ENCODE peak calls at places on chromosomes 4 and X, in four cellular contexts. One of them, this sample, is unnamed.

GRCh38 chrX:12469296-12469695 is 321.9 kb upstream of the PRPS2 start:
- DNase-seq in sigmoid colon: no peak
- DNase-seq in HCT116: no peak
- DNase-seq in A549: no peak
- DNase-seq in this sample: no peak

GRCh38 chr4:44629280-44629866 is 22.1 kb downstream of the YIPF7 start:
- DNase-seq in sigmoid colon: no peak
- DNase-seq in HCT116: peak
- DNase-seq in A549: peak
- DNase-seq in this sample: no peak

GRCh38 chr4:1344696-1345095 is 2.3 kb upstream of the UVSSA start:
- DNase-seq in sigmoid colon: no peak
- DNase-seq in HCT116: no peak
- DNase-seq in A549: no peak
- DNase-seq in this sample: no peak

GRCh38 chrX:18883234-18883960 is 100.5 kb downstream of the PHKA2 start:
- DNase-seq in sigmoid colon: peak
- DNase-seq in HCT116: no peak
- DNase-seq in A549: peak
- DNase-seq in this sample: no peak

GRCh38 chr4:52963976-52964375 is 101.9 kb downstream of the RASL11B start:
- DNase-seq in sigmoid colon: no peak
- DNase-seq in HCT116: no peak
- DNase-seq in A549: no peak
- DNase-seq in this sample: no peak

GRCh38 chr4:173797296-173797695 is 267.3 kb upstream of the HAND2 start:
- DNase-seq in sigmoid colon: no peak
- DNase-seq in HCT116: no peak
- DNase-seq in A549: no peak
- DNase-seq in this sample: no peak

GRCh38 chr4:185352741-185353140 is 43.0 kb downstream of the LRP2BP start:
- DNase-seq in sigmoid colon: no peak
- DNase-seq in HCT116: no peak
- DNase-seq in A549: no peak
- DNase-seq in this sample: no peak

GRCh38 chr4:163175971-163176958 is 9.6 kb upstream of the NAF1 start:
- DNase-seq in sigmoid colon: no peak
- DNase-seq in HCT116: no peak
- DNase-seq in A549: no peak
- DNase-seq in this sample: no peak

GRCh38 chrX:123859409-123859827 is 435 bp upstream of the XIAP start:
- DNase-seq in sigmoid colon: no peak
- DNase-seq in HCT116: no peak
- DNase-seq in A549: no peak
- DNase-seq in this sample: no peak

GRCh38 chrX:78548012-78548411 is 111.1 kb downstream of the RTL3 start:
- DNase-seq in sigmoid colon: no peak
- DNase-seq in HCT116: no peak
- DNase-seq in A549: no peak
- DNase-seq in this sample: no peak

GRCh38 chrX:3286196-3286920 is 60.1 kb downstream of the MXRA5 start:
- DNase-seq in sigmoid colon: no peak
- DNase-seq in HCT116: peak
- DNase-seq in A549: peak
- DNase-seq in this sample: no peak

GRCh38 chrX:56986138-56986537 is 9.2 kb downstream of the SPIN3 start:
- DNase-seq in sigmoid colon: no peak
- DNase-seq in HCT116: no peak
- DNase-seq in A549: no peak
- DNase-seq in this sample: no peak

GRCh38 chr4:45186249-45186648 is 459.9 kb upstream of the GNPDA2 start:
- DNase-seq in sigmoid colon: no peak
- DNase-seq in HCT116: no peak
- DNase-seq in A549: no peak
- DNase-seq in this sample: no peak

GRCh38 chr4:104128031-104128849 is 366.5 kb downstream of the CXXC4 start:
- DNase-seq in sigmoid colon: no peak
- DNase-seq in HCT116: no peak
- DNase-seq in A549: peak
- DNase-seq in this sample: no peak

GRCh38 chrX:29478336-29479069 is 736.9 kb upstream of the MAGEB2 start:
- DNase-seq in sigmoid colon: no peak
- DNase-seq in HCT116: peak
- DNase-seq in A549: peak
- DNase-seq in this sample: no peak

GRCh38 chrX:66110112-66110511 is 53.9 kb upstream of the HEPH start:
- DNase-seq in sigmoid colon: no peak
- DNase-seq in HCT116: peak
- DNase-seq in A549: peak
- DNase-seq in this sample: no peak

GRCh38 chr4:184247421-184247820 is 29.7 kb upstream of the ENPP6 start:
- DNase-seq in sigmoid colon: no peak
- DNase-seq in HCT116: no peak
- DNase-seq in A549: no peak
- DNase-seq in this sample: no peak

GRCh38 chr4:78688385-78688784 is 87.8 kb upstream of the BMP2K start:
- DNase-seq in sigmoid colon: no peak
- DNase-seq in HCT116: no peak
- DNase-seq in A549: no peak
- DNase-seq in this sample: no peak

GRCh38 chr4:87559090-87559837 is 30.1 kb upstream of the SPARCL1 start:
- DNase-seq in sigmoid colon: no peak
- DNase-seq in HCT116: no peak
- DNase-seq in A549: no peak
- DNase-seq in this sample: no peak

GRCh38 chrX:42143866-42144592 is 220.7 kb upstream of the CASK start:
- DNase-seq in sigmoid colon: no peak
- DNase-seq in HCT116: no peak
- DNase-seq in A549: no peak
- DNase-seq in this sample: no peak

GRCh38 chr4:152039085-152039484 is 278.3 kb upstream of the GATB start:
- DNase-seq in sigmoid colon: no peak
- DNase-seq in HCT116: no peak
- DNase-seq in A549: no peak
- DNase-seq in this sample: no peak

GRCh38 chr4:6200922-6201362 is 593 bp upstream of the JAKMIP1 start:
- DNase-seq in sigmoid colon: peak
- DNase-seq in HCT116: no peak
- DNase-seq in A549: no peak
- DNase-seq in this sample: no peak

GRCh38 chr4:91837608-91838029 is 466.1 kb upstream of the GRID2 start:
- DNase-seq in sigmoid colon: no peak
- DNase-seq in HCT116: no peak
- DNase-seq in A549: peak
- DNase-seq in this sample: no peak

GRCh38 chrX:80876877-80877276 is 67.2 kb upstream of the BRWD3 start:
- DNase-seq in sigmoid colon: no peak
- DNase-seq in HCT116: peak
- DNase-seq in A549: peak
- DNase-seq in this sample: no peak

GRCh38 chrX:113400193-113400704 is 559.6 kb upstream of the AMOT start:
- DNase-seq in sigmoid colon: no peak
- DNase-seq in HCT116: peak
- DNase-seq in A549: no peak
- DNase-seq in this sample: no peak

GRCh38 chr4:3233391-3234071 is 15.4 kb upstream of the MSANTD1 start:
- DNase-seq in sigmoid colon: no peak
- DNase-seq in HCT116: no peak
- DNase-seq in A549: no peak
- DNase-seq in this sample: no peak

GRCh38 chrX:129663171-129663570 is 8.4 kb upstream of the APLN start:
- DNase-seq in sigmoid colon: no peak
- DNase-seq in HCT116: no peak
- DNase-seq in A549: no peak
- DNase-seq in this sample: no peak

GRCh38 chrX:134167804-134168203 is 69.2 kb upstream of the CCDC160 start:
- DNase-seq in sigmoid colon: no peak
- DNase-seq in HCT116: no peak
- DNase-seq in A549: no peak
- DNase-seq in this sample: no peak

GRCh38 chr4:3863841-3864734 is 97.9 kb downstream of the ADRA2C start:
- DNase-seq in sigmoid colon: peak
- DNase-seq in HCT116: no peak
- DNase-seq in A549: no peak
- DNase-seq in this sample: no peak

GRCh38 chrX:55524487-55524886 is 34.8 kb upstream of the USP51 start:
- DNase-seq in sigmoid colon: no peak
- DNase-seq in HCT116: no peak
- DNase-seq in A549: peak
- DNase-seq in this sample: no peak

GRCh38 chr4:156456830-156457229 is 503.2 kb upstream of the CTSO start:
- DNase-seq in sigmoid colon: no peak
- DNase-seq in HCT116: no peak
- DNase-seq in A549: no peak
- DNase-seq in this sample: no peak

GRCh38 chrX:47590984-47591383 is 8.7 kb downstream of the TIMP1 start:
- DNase-seq in sigmoid colon: no peak
- DNase-seq in HCT116: no peak
- DNase-seq in A549: no peak
- DNase-seq in this sample: no peak

GRCh38 chrX:66233206-66233605 is 69.2 kb downstream of the HEPH start:
- DNase-seq in sigmoid colon: no peak
- DNase-seq in HCT116: no peak
- DNase-seq in A549: no peak
- DNase-seq in this sample: no peak

GRCh38 chr4:94669672-94670664 is 87.8 kb upstream of the BMPR1B start:
- DNase-seq in sigmoid colon: no peak
- DNase-seq in HCT116: no peak
- DNase-seq in A549: peak
- DNase-seq in this sample: no peak

GRCh38 chr4:144646523-144647094 is 653 bp downstream of the HHIP start:
- DNase-seq in sigmoid colon: no peak
- DNase-seq in HCT116: no peak
- DNase-seq in A549: no peak
- DNase-seq in this sample: peak

GRCh38 chrX:24603191-24603590 is 44.0 kb downstream of the PCYT1B start:
- DNase-seq in sigmoid colon: no peak
- DNase-seq in HCT116: no peak
- DNase-seq in A549: no peak
- DNase-seq in this sample: no peak
- TF ChIP-seq POLR2A in sigmoid colon: no peak
- TF ChIP-seq POLR2A in HCT116: no peak
- TF ChIP-seq POLR2A in A549: no peak
- TF ChIP-seq POLR2A in this sample: no peak

DNA sequence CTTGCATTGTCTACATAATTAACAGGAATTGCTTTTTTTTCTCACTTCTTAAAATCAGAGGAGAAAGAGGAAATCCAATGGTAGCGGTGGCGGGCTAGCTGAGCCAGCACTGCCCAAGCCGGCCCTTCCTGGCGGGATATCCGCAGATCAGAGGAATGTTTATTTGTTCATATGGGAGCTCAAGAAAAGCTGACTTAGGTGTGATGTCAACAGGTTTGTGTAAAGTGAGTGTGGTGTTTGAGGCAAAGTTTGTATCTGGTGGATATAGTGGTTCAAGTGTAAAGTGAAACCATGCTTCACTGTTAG is 466 bp upstream of the SLC39A8 start:
- DNase-seq in sigmoid colon: no peak
- DNase-seq in HCT116: no peak
- DNase-seq in A549: no peak
- DNase-seq in this sample: peak
- H3K4me3 ChIP-seq in sigmoid colon: peak
- H3K4me3 ChIP-seq in HCT116: peak
- H3K4me3 ChIP-seq in A549: peak
- H3K4me3 ChIP-seq in this sample: peak

GRCh38 chr4:26905172-26905571 is 44.5 kb downstream of the STIM2 start:
- DNase-seq in sigmoid colon: no peak
- DNase-seq in HCT116: no peak
- DNase-seq in A549: no peak
- DNase-seq in this sample: no peak
- TF ChIP-seq CTCF in sigmoid colon: no peak
- TF ChIP-seq CTCF in HCT116: no peak
- TF ChIP-seq CTCF in A549: no peak
- TF ChIP-seq CTCF in this sample: no peak

GRCh38 chrX:48595929-48596328 is 1.4 kb upstream of the WDR13 start:
- DNase-seq in sigmoid colon: no peak
- DNase-seq in HCT116: no peak
- DNase-seq in A549: no peak
- DNase-seq in this sample: no peak

GRCh38 chrX:48598645-48599044 is 1.4 kb downstream of the WDR13 start:
- DNase-seq in sigmoid colon: no peak
- DNase-seq in HCT116: no peak
- DNase-seq in A549: no peak
- DNase-seq in this sample: no peak

GRCh38 chrX:48599341-48599740 is 2.0 kb downstream of the WDR13 start:
- DNase-seq in sigmoid colon: no peak
- DNase-seq in HCT116: no peak
- DNase-seq in A549: no peak
- DNase-seq in this sample: no peak

GRCh38 chrX:48600226-48600625 is 2.9 kb downstream of the WDR13 start:
- DNase-seq in sigmoid colon: no peak
- DNase-seq in HCT116: no peak
- DNase-seq in A549: no peak
- DNase-seq in this sample: no peak

DNA sequence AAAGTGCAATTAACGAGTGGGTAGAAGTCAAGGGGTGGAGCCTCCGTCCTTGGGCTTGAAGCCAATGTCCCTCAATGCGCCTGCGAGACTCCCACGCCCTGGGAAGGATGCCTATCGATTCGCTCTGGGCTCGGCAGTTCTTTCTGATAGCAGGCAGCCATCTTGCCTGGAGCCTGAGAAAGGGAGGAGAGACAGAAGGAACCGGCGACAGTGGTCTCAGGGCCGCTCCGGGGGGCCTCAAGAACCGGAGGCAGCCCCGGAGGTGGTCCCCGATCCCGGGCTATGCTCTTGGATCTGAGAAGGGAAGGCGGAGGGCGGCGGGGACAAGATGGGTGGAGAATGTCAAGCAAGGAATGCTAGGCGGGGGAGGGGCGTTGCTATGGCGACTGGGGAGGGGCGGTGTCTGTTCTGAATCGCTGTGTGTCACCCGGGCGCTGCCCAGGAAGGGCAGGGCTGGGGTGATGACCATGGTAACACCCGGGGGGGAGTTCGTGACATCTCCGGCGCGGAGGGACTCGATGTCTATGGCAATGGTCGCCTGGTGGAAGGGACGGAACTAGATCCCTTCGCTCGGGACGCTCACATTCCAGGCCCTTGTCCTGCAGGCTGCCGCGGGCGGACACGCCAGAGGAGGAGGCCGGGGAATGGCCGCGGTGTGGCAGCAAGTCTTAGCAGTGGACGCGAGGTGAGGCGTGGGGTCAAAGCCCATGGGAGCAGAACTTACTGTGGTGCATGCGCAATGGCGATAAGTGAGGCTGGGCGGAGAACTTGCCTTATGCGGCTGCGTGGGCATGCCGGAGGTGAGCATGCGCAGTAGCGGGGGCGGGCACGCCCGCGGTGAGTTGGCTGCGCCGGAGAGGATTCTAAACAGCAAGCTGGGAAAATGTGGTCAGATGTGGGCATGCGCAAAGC is at the start of gene WDR13:
- DNase-seq in sigmoid colon: peak
- DNase-seq in HCT116: peak
- DNase-seq in A549: peak
- DNase-seq in this sample: peak
- TF ChIP-seq POLR2A in sigmoid colon: peak
- TF ChIP-seq POLR2A in HCT116: peak
- TF ChIP-seq POLR2A in A549: peak
- TF ChIP-seq POLR2A in this sample: peak

This sample was measured in uterus.